ENCODE peak calls at places on chromosomes 6 and 20, in eight cellular contexts. G is HL-60; U is NCI-H345; A is cardiac muscle cell; Y is activated CD8-positive, alpha-beta memory T cell treated with anti-CD3 and anti-CD28 coated beads for 48 hours; L is spleen; W is SK-N-DZ; N is iPS-NIHi11. R is an unnamed sample.

GRCh38 chr20:63068711-63069367 is 62.1 kb upstream of the BHLHE23 start:
- DNase-seq in G (no peak), U (no peak), A (no peak), Y (no peak), L (peak; percentile 55), W (no peak), N (no peak), R (no peak)

GRCh38 chr6:69880570-69880969 is 14.2 kb downstream of the COL19A1 start:
- DNase-seq in G (no peak), U (no peak), A (no peak), Y (no peak), L (no peak), W (no peak), N (no peak), R (no peak)

GRCh38 chr6:37698264-37699137 is 818 bp upstream of the MDGA1 start:
- DNase-seq in G (no peak), U (peak; percentile 62), A (peak; percentile 56), Y (peak; percentile 40), L (peak; percentile 83), W (peak; percentile 54), N (peak; percentile 76), R (peak; percentile 14)

GRCh38 chr20:19433371-19434316 is 221.2 kb downstream of the SLC24A3 start:
- DNase-seq in G (no peak), U (no peak), A (peak; percentile 60), Y (no peak), L (no peak), W (no peak), N (no peak), R (no peak)

GRCh38 chr6:155130161-155130853 is 133.5 kb upstream of the CLDN20 start:
- DNase-seq in G (no peak), U (no peak), A (no peak), Y (no peak), L (no peak), W (no peak), N (no peak), R (no peak)

GRCh38 chr6:82073484-82073883 is 174.1 kb downstream of the IBTK start:
- DNase-seq in G (no peak), U (peak; percentile 58), A (no peak), Y (no peak), L (no peak), W (no peak), N (no peak), R (no peak)

GRCh38 chr6:23568292-23568691 is 557.7 kb upstream of the NRSN1 start:
- DNase-seq in G (no peak), U (no peak), A (no peak), Y (no peak), L (no peak), W (no peak), N (no peak), R (no peak)

GRCh38 chr6:43934183-43934802 is 164.3 kb downstream of the VEGFA start:
- DNase-seq in G (peak; percentile 31), U (no peak), A (no peak), Y (no peak), L (peak; percentile 47), W (no peak), N (no peak), R (no peak)

GRCh38 chr6:137728386-137729349 is 138.4 kb upstream of the TNFAIP3 start:
- DNase-seq in G (peak; percentile 39), U (no peak), A (peak; percentile 96), Y (no peak), L (no peak), W (no peak), N (no peak), R (peak; percentile 59)